ENCODE peak calls at places on chromosomes 7 and 10, in four cellular contexts. One of them, this sample, is unnamed.

GRCh38 chr7:45646996-45647411 is 72.8 kb downstream of the ADCY1 start:
- DNase-seq in stimulated activated CD4-positive, alpha-beta T cell treated with anti-CD3 and anti-CD28 coated beads, Interleukin-1b, Interleukin-23, amount 100 ng/mL, for 4 hours: no peak
- DNase-seq in WTC11: no peak
- DNase-seq in neuronal stem cell: no peak
- DNase-seq in this sample: peak

GRCh38 chr7:131803861-131804260 is 247.4 kb upstream of the PODXL start:
- DNase-seq in stimulated activated CD4-positive, alpha-beta T cell treated with anti-CD3 and anti-CD28 coated beads, Interleukin-1b, Interleukin-23, amount 100 ng/mL, for 4 hours: no peak
- DNase-seq in WTC11: no peak
- DNase-seq in neuronal stem cell: no peak
- DNase-seq in this sample: no peak

GRCh38 chr7:18408868-18409267 is 86.7 kb upstream of the HDAC9 start:
- DNase-seq in stimulated activated CD4-positive, alpha-beta T cell treated with anti-CD3 and anti-CD28 coated beads, Interleukin-1b, Interleukin-23, amount 100 ng/mL, for 4 hours: no peak
- DNase-seq in WTC11: no peak
- DNase-seq in neuronal stem cell: no peak
- DNase-seq in this sample: no peak

GRCh38 chr7:29852457-29852856 is 46.1 kb downstream of the WIPF3 start:
- DNase-seq in stimulated activated CD4-positive, alpha-beta T cell treated with anti-CD3 and anti-CD28 coated beads, Interleukin-1b, Interleukin-23, amount 100 ng/mL, for 4 hours: no peak
- DNase-seq in WTC11: no peak
- DNase-seq in neuronal stem cell: no peak
- DNase-seq in this sample: no peak

GRCh38 chr7:2299853-2300512 is 14.3 kb downstream of the SNX8 start:
- DNase-seq in stimulated activated CD4-positive, alpha-beta T cell treated with anti-CD3 and anti-CD28 coated beads, Interleukin-1b, Interleukin-23, amount 100 ng/mL, for 4 hours: no peak
- DNase-seq in WTC11: no peak
- DNase-seq in neuronal stem cell: no peak
- DNase-seq in this sample: no peak

GRCh38 chr10:101718681-101719275 is 23.8 kb upstream of the FBXW4 start:
- DNase-seq in stimulated activated CD4-positive, alpha-beta T cell treated with anti-CD3 and anti-CD28 coated beads, Interleukin-1b, Interleukin-23, amount 100 ng/mL, for 4 hours: no peak
- DNase-seq in WTC11: no peak
- DNase-seq in neuronal stem cell: no peak
- DNase-seq in this sample: no peak

GRCh38 chr7:41816111-41816510 is 113.2 kb upstream of the INHBA start:
- DNase-seq in stimulated activated CD4-positive, alpha-beta T cell treated with anti-CD3 and anti-CD28 coated beads, Interleukin-1b, Interleukin-23, amount 100 ng/mL, for 4 hours: no peak
- DNase-seq in WTC11: no peak
- DNase-seq in neuronal stem cell: no peak
- DNase-seq in this sample: peak

GRCh38 chr10:86340176-86340990 is 26.2 kb downstream of the GRID1 start:
- DNase-seq in stimulated activated CD4-positive, alpha-beta T cell treated with anti-CD3 and anti-CD28 coated beads, Interleukin-1b, Interleukin-23, amount 100 ng/mL, for 4 hours: no peak
- DNase-seq in WTC11: peak
- DNase-seq in neuronal stem cell: no peak
- DNase-seq in this sample: no peak

GRCh38 chr10:4121531-4122380 is 336.7 kb upstream of the KLF6 start:
- DNase-seq in stimulated activated CD4-positive, alpha-beta T cell treated with anti-CD3 and anti-CD28 coated beads, Interleukin-1b, Interleukin-23, amount 100 ng/mL, for 4 hours: no peak
- DNase-seq in WTC11: no peak
- DNase-seq in neuronal stem cell: no peak
- DNase-seq in this sample: no peak

GRCh38 chr7:8724080-8724718 is 290.8 kb downstream of the NXPH1 start:
- DNase-seq in stimulated activated CD4-positive, alpha-beta T cell treated with anti-CD3 and anti-CD28 coated beads, Interleukin-1b, Interleukin-23, amount 100 ng/mL, for 4 hours: no peak
- DNase-seq in WTC11: peak
- DNase-seq in neuronal stem cell: peak
- DNase-seq in this sample: peak

GRCh38 chr7:118169146-118169545 is 14.8 kb upstream of the LSM8 start:
- DNase-seq in stimulated activated CD4-positive, alpha-beta T cell treated with anti-CD3 and anti-CD28 coated beads, Interleukin-1b, Interleukin-23, amount 100 ng/mL, for 4 hours: no peak
- DNase-seq in WTC11: no peak
- DNase-seq in neuronal stem cell: no peak
- DNase-seq in this sample: peak

GRCh38 chr7:35714862-35715261 is 19.9 kb upstream of the HERPUD2 start:
- DNase-seq in stimulated activated CD4-positive, alpha-beta T cell treated with anti-CD3 and anti-CD28 coated beads, Interleukin-1b, Interleukin-23, amount 100 ng/mL, for 4 hours: no peak
- DNase-seq in WTC11: no peak
- DNase-seq in neuronal stem cell: no peak
- DNase-seq in this sample: no peak

GRCh38 chr7:43449577-43449976 is 133.3 kb upstream of the STK17A start:
- DNase-seq in stimulated activated CD4-positive, alpha-beta T cell treated with anti-CD3 and anti-CD28 coated beads, Interleukin-1b, Interleukin-23, amount 100 ng/mL, for 4 hours: no peak
- DNase-seq in WTC11: no peak
- DNase-seq in neuronal stem cell: peak
- DNase-seq in this sample: no peak

GRCh38 chr10:47187592-47187991 is 112.4 kb upstream of the GDF10 start:
- DNase-seq in stimulated activated CD4-positive, alpha-beta T cell treated with anti-CD3 and anti-CD28 coated beads, Interleukin-1b, Interleukin-23, amount 100 ng/mL, for 4 hours: no peak
- DNase-seq in WTC11: no peak
- DNase-seq in neuronal stem cell: no peak
- DNase-seq in this sample: no peak

GRCh38 chr7:133662276-133662675 is 409.4 kb downstream of the EXOC4 start:
- DNase-seq in stimulated activated CD4-positive, alpha-beta T cell treated with anti-CD3 and anti-CD28 coated beads, Interleukin-1b, Interleukin-23, amount 100 ng/mL, for 4 hours: no peak
- DNase-seq in WTC11: no peak
- DNase-seq in neuronal stem cell: no peak
- DNase-seq in this sample: no peak

GRCh38 chr10:127442220-127442525 is 106.9 kb upstream of the NPS start:
- DNase-seq in stimulated activated CD4-positive, alpha-beta T cell treated with anti-CD3 and anti-CD28 coated beads, Interleukin-1b, Interleukin-23, amount 100 ng/mL, for 4 hours: no peak
- DNase-seq in WTC11: no peak
- DNase-seq in neuronal stem cell: no peak
- DNase-seq in this sample: no peak

GRCh38 chr7:64883113-64883905 is 19.8 kb upstream of the ZNF273 start:
- DNase-seq in stimulated activated CD4-positive, alpha-beta T cell treated with anti-CD3 and anti-CD28 coated beads, Interleukin-1b, Interleukin-23, amount 100 ng/mL, for 4 hours: no peak
- DNase-seq in WTC11: no peak
- DNase-seq in neuronal stem cell: no peak
- DNase-seq in this sample: no peak

GRCh38 chr7:127673902-127674301 is 21.9 kb downstream of the SND1 start:
- DNase-seq in stimulated activated CD4-positive, alpha-beta T cell treated with anti-CD3 and anti-CD28 coated beads, Interleukin-1b, Interleukin-23, amount 100 ng/mL, for 4 hours: no peak
- DNase-seq in WTC11: no peak
- DNase-seq in neuronal stem cell: no peak
- DNase-seq in this sample: no peak

GRCh38 chr7:136958016-136958415 is 89.6 kb downstream of the CHRM2 start:
- DNase-seq in stimulated activated CD4-positive, alpha-beta T cell treated with anti-CD3 and anti-CD28 coated beads, Interleukin-1b, Interleukin-23, amount 100 ng/mL, for 4 hours: no peak
- DNase-seq in WTC11: no peak
- DNase-seq in neuronal stem cell: no peak
- DNase-seq in this sample: no peak

This sample was measured in HT1080.